ENCODE peak calls at places on chromosomes 7 and 10, in eight cellular contexts. D is stomach; F is EH; I is ACHN; H is activated naive CD8-positive, alpha-beta T cell treated with anti-CD3 and anti-CD28 coated beads, Interleukin-2, amount 50 U/mL, for 24 hours; M is T-helper 1 cell; N is C1 segment of cervical spinal cord; W is cardiac fibroblast. S is an unnamed sample.

GRCh38 chr10:34581871-34582532 is 233.1 kb downstream of the PARD3 start:
- DNase-seq in W (peak; percentile 81), H (no peak), I (no peak), N (no peak), M (no peak), F (peak; percentile 79), D (no peak), S (peak; percentile 58)

GRCh38 chr7:96174812-96175211 is 147.1 kb downstream of the SLC25A13 start:
- DNase-seq in M (no peak), D (no peak), H (no peak), I (no peak), W (no peak), F (no peak), N (no peak), S (no peak)

GRCh38 chr7:149414745-149415390 is 46.0 kb downstream of the ZNF777 start:
- DNase-seq in W (peak; percentile 74), I (no peak), D (no peak), M (no peak), N (peak; percentile 27), F (peak; percentile 38), H (peak; percentile 53), S (peak; percentile 72)

GRCh38 chr10:29734980-29735627 is 100.3 kb upstream of the SVIL start:
- DNase-seq in W (peak; percentile 53), H (peak; percentile 59), D (peak; percentile 61), N (no peak), F (peak; percentile 46), I (peak; percentile 47), M (peak; percentile 34), S (peak; percentile 60)

GRCh38 chr7:75985518-75986146 is 8.8 kb downstream of the TMEM120A start:
- DNase-seq in D (no peak), N (no peak), H (no peak), W (no peak), I (no peak), M (no peak), F (no peak), S (no peak)

GRCh38 chr10:77355844-77356243 is 281.8 kb downstream of the KCNMA1 start:
- DNase-seq in F (peak; percentile 90), D (no peak), I (no peak), W (peak; percentile 51), M (no peak), H (no peak), N (no peak), S (peak; percentile 6)

GRCh38 chr10:126242352-126243260 is 145.7 kb downstream of the ADAM12 start:
- DNase-seq in I (no peak), H (no peak), F (peak; percentile 91), M (no peak), N (no peak), W (peak; percentile 89), D (no peak), S (no peak)

GRCh38 chr10:124627851-124628675 is 116.1 kb downstream of the FAM53B start:
- DNase-seq in N (no peak), M (no peak), D (no peak), I (no peak), F (no peak), H (no peak), W (no peak), S (peak; percentile 33)

GRCh38 chr7:94183289-94183749 is 179.2 kb upstream of the BET1 start:
- DNase-seq in W (peak; percentile 99), D (no peak), I (peak; percentile 100), N (no peak), H (no peak), M (no peak), F (peak; percentile 99), S (peak; percentile 98)

GRCh38 chr10:102669206-102670064 is 25.2 kb downstream of the TRIM8 start:
- DNase-seq in W (no peak), D (peak; percentile 82), M (no peak), N (no peak), F (peak; percentile 83), H (peak; percentile 29), I (peak; percentile 32), S (no peak)

GRCh38 chr7:113113912-113114311 is 4.4 kb downstream of the SMIM30 start:
- DNase-seq in H (no peak), D (no peak), N (no peak), I (peak; percentile 43), W (no peak), F (peak; percentile 20), M (no peak), S (peak; percentile 1)

GRCh38 chr10:122286872-122287271 is 15.8 kb downstream of the BTBD16 start:
- DNase-seq in D (no peak), F (peak; percentile 86), I (peak; percentile 79), H (no peak), M (no peak), W (peak; percentile 51), N (peak; percentile 15), S (peak; percentile 9)

GRCh38 chr10:32787690-32788284 is 170.2 kb downstream of the ITGB1 start:
- DNase-seq in W (no peak), F (no peak), I (no peak), N (no peak), M (no peak), H (no peak), D (no peak), S (no peak)

GRCh38 chr10:7590271-7590670 is 76.5 kb downstream of the ITIH5 start:
- DNase-seq in F (no peak), I (no peak), H (no peak), M (no peak), W (no peak), D (no peak), N (no peak), S (no peak)

GRCh38 chr7:106126170-106126938 is 14.2 kb upstream of the SYPL1 start:
- DNase-seq in W (peak; percentile 64), F (peak; percentile 75), N (no peak), I (peak; percentile 70), D (peak; percentile 38), H (peak; percentile 35), M (no peak), S (peak; percentile 85)

GRCh38 chr10:132626019-132626760 is 88.6 kb downstream of the INPP5A start:
- DNase-seq in H (no peak), F (no peak), W (no peak), N (no peak), I (no peak), D (no peak), M (no peak), S (no peak)

GRCh38 chr10:44864637-44865288 is 46.4 kb upstream of the TMEM72 start:
- DNase-seq in F (peak; percentile 87), H (peak; percentile 91), D (peak; percentile 92), M (peak; percentile 62), I (peak; percentile 83), N (peak; percentile 74), W (peak; percentile 88), S (peak; percentile 87)

GRCh38 chr10:13414855-13415254 is 66.8 kb upstream of the SEPHS1 start:
- DNase-seq in F (peak; percentile 32), W (peak; percentile 15), I (peak; percentile 17), M (no peak), N (no peak), H (no peak), D (peak; percentile 57), S (peak; percentile 57)

GRCh38 chr7:145293793-145294153 is 457.9 kb upstream of the TPK1 start:
- DNase-seq in F (no peak), M (no peak), D (no peak), I (no peak), W (no peak), H (no peak), N (no peak), S (no peak)

GRCh38 chr7:78716876-78717275 is 736.6 kb downstream of the MAGI2 start:
- DNase-seq in H (no peak), N (no peak), W (no peak), M (no peak), F (no peak), I (no peak), D (no peak), S (no peak)

GRCh38 chr10:91054325-91054724 is 133.4 kb upstream of the ANKRD1 start:
- DNase-seq in D (no peak), H (no peak), W (peak; percentile 87), F (peak; percentile 55), N (no peak), M (no peak), I (no peak), S (peak; percentile 74)

GRCh38 chr10:27744478-27745379 is 890 bp downstream of the MKX start:
- DNase-seq in M (peak; percentile 13), H (peak; percentile 27), F (peak; percentile 70), I (peak; percentile 22), N (no peak), W (peak; percentile 22), D (peak; percentile 28), S (peak; percentile 51)

GRCh38 chr10:24661374-24661773 is 62.3 kb downstream of the ARHGAP21 start:
- DNase-seq in M (no peak), H (no peak), N (no peak), D (no peak), F (no peak), W (no peak), I (no peak), S (no peak)

GRCh38 chr7:118087121-118087520 is 96.8 kb upstream of the LSM8 start:
- DNase-seq in M (no peak), N (no peak), H (no peak), I (no peak), W (no peak), F (no peak), D (no peak), S (no peak)

GRCh38 chr7:108311446-108312168 is 144.6 kb downstream of the NRCAM start:
- DNase-seq in H (no peak), F (peak; percentile 5), W (peak; percentile 71), M (no peak), N (no peak), I (no peak), D (no peak), S (peak; percentile 89)

GRCh38 chr7:16144361-16144760 is 277.0 kb downstream of the CRPPA start:
- DNase-seq in N (no peak), H (no peak), I (no peak), W (no peak), D (no peak), M (no peak), F (no peak), S (no peak)

GRCh38 chr7:127514499-127514898 is 70.9 kb downstream of the GCC1 start:
- DNase-seq in N (no peak), I (peak; percentile 53), D (no peak), W (peak; percentile 56), F (peak; percentile 51), H (no peak), M (no peak), S (peak; percentile 48)

GRCh38 chr10:127840884-127841283 is 51.9 kb downstream of the CLRN3 start:
- DNase-seq in H (no peak), D (no peak), F (no peak), I (no peak), M (no peak), W (no peak), N (no peak), S (no peak)

GRCh38 chr7:77460057-77460486 is 43.9 kb upstream of the GSAP start:
- DNase-seq in W (no peak), N (no peak), M (no peak), I (peak; percentile 17), D (no peak), F (no peak), H (no peak), S (peak; percentile 19)

GRCh38 chr10:71710519-71710918 is 9.1 kb downstream of the C10orf105 start:
- DNase-seq in D (no peak), N (no peak), W (no peak), M (no peak), I (no peak), F (no peak), H (no peak), S (no peak)

GRCh38 chr10:36474456-36474855 is 650.9 kb upstream of the ANKRD30A start:
- DNase-seq in D (no peak), I (no peak), N (no peak), M (no peak), W (no peak), F (no peak), H (no peak), S (no peak)

GRCh38 chr10:119863951-119864565 is 8.6 kb downstream of the MCMBP start:
- DNase-seq in H (no peak), N (no peak), D (no peak), M (no peak), I (no peak), W (peak; percentile 15), F (no peak), S (no peak)

GRCh38 chr7:7178081-7178480 is 4.3 kb upstream of the C1GALT1 start:
- DNase-seq in M (no peak), N (no peak), H (no peak), F (peak; percentile 36), W (no peak), D (no peak), I (no peak), S (no peak)

S was measured in dermis blood vessel endothelial cell.